ENCODE peak calls at places on chromosomes 2 and 18, in five cellular contexts. One of them, this sample, is unnamed.

GRCh38 chr2:114222331-114222730 is 220.1 kb upstream of the DPP10 start:
- DNase-seq in stomach: no peak
- DNase-seq in Peyer's patch: no peak
- DNase-seq in ovary: no peak
- DNase-seq in IMR-90: no peak
- DNase-seq in this sample: no peak

GRCh38 chr2:99725810-99726209 is 236.0 kb upstream of the REV1 start:
- DNase-seq in stomach: no peak
- DNase-seq in Peyer's patch: no peak
- DNase-seq in ovary: no peak
- DNase-seq in IMR-90: peak; percentile 28
- DNase-seq in this sample: no peak

GRCh38 chr2:24259316-24259715 is 84.5 kb downstream of the FAM228A start:
- DNase-seq in stomach: no peak
- DNase-seq in Peyer's patch: no peak
- DNase-seq in ovary: no peak
- DNase-seq in IMR-90: no peak
- DNase-seq in this sample: no peak

GRCh38 chr2:20212459-20212870 is 12.5 kb downstream of the SDC1 start:
- DNase-seq in stomach: no peak
- DNase-seq in Peyer's patch: no peak
- DNase-seq in ovary: peak; percentile 45
- DNase-seq in IMR-90: peak; percentile 51
- DNase-seq in this sample: peak; percentile 36

GRCh38 chr2:85794491-85795121 is 40.8 kb downstream of the ATOH8 start:
- DNase-seq in stomach: no peak
- DNase-seq in Peyer's patch: no peak
- DNase-seq in ovary: peak; percentile 50
- DNase-seq in IMR-90: no peak
- DNase-seq in this sample: no peak

GRCh38 chr2:229586746-229587705 is 127.3 kb downstream of the DNER start:
- DNase-seq in stomach: peak; percentile 75
- DNase-seq in Peyer's patch: peak; percentile 23
- DNase-seq in ovary: peak; percentile 79
- DNase-seq in IMR-90: peak; percentile 60
- DNase-seq in this sample: peak; percentile 77

GRCh38 chr2:160390544-160391258 is 102.9 kb downstream of the RBMS1 start:
- DNase-seq in stomach: no peak
- DNase-seq in Peyer's patch: no peak
- DNase-seq in ovary: no peak
- DNase-seq in IMR-90: peak; percentile 76
- DNase-seq in this sample: no peak

GRCh38 chr2:213561759-213562158 is 277.5 kb downstream of the SPAG16 start:
- DNase-seq in stomach: no peak
- DNase-seq in Peyer's patch: no peak
- DNase-seq in ovary: no peak
- DNase-seq in IMR-90: no peak
- DNase-seq in this sample: no peak

GRCh38 chr18:48777737-48778111 is 173.0 kb downstream of the SMAD7 start:
- DNase-seq in stomach: no peak
- DNase-seq in Peyer's patch: no peak
- DNase-seq in ovary: peak; percentile 34
- DNase-seq in IMR-90: no peak
- DNase-seq in this sample: no peak

GRCh38 chr2:187174582-187174981 is 273.5 kb downstream of the CALCRL start:
- DNase-seq in stomach: no peak
- DNase-seq in Peyer's patch: no peak
- DNase-seq in ovary: no peak
- DNase-seq in IMR-90: no peak
- DNase-seq in this sample: no peak

GRCh38 chr2:111640480-111640879 is 243.5 kb downstream of the ANAPC1 start:
- DNase-seq in stomach: no peak
- DNase-seq in Peyer's patch: no peak
- DNase-seq in ovary: no peak
- DNase-seq in IMR-90: no peak
- DNase-seq in this sample: no peak

GRCh38 chr2:108893277-108893676 is 95.7 kb downstream of the EDAR start:
- DNase-seq in stomach: no peak
- DNase-seq in Peyer's patch: no peak
- DNase-seq in ovary: no peak
- DNase-seq in IMR-90: no peak
- DNase-seq in this sample: no peak

GRCh38 chr18:35941299-35941698 is 31.2 kb upstream of the RMP24 start:
- DNase-seq in stomach: no peak
- DNase-seq in Peyer's patch: no peak
- DNase-seq in ovary: no peak
- DNase-seq in IMR-90: no peak
- DNase-seq in this sample: no peak

GRCh38 chr18:50620319-50620718 is 60.4 kb downstream of the MAPK4 start:
- DNase-seq in stomach: no peak
- DNase-seq in Peyer's patch: no peak
- DNase-seq in ovary: no peak
- DNase-seq in IMR-90: no peak
- DNase-seq in this sample: no peak

GRCh38 chr2:228433706-228434105 is 252.2 kb upstream of the SPHKAP start:
- DNase-seq in stomach: no peak
- DNase-seq in Peyer's patch: no peak
- DNase-seq in ovary: no peak
- DNase-seq in IMR-90: no peak
- DNase-seq in this sample: no peak

GRCh38 chr2:190977505-190977904 is 36.5 kb downstream of the STAT1 start:
- DNase-seq in stomach: no peak
- DNase-seq in Peyer's patch: no peak
- DNase-seq in ovary: no peak
- DNase-seq in IMR-90: no peak
- DNase-seq in this sample: no peak
- TF ChIP-seq POLR2A in stomach: no peak
- TF ChIP-seq POLR2A in Peyer's patch: no peak
- TF ChIP-seq POLR2A in ovary: no peak
- TF ChIP-seq POLR2A in IMR-90: no peak
- TF ChIP-seq POLR2A in this sample: no peak

DNA sequence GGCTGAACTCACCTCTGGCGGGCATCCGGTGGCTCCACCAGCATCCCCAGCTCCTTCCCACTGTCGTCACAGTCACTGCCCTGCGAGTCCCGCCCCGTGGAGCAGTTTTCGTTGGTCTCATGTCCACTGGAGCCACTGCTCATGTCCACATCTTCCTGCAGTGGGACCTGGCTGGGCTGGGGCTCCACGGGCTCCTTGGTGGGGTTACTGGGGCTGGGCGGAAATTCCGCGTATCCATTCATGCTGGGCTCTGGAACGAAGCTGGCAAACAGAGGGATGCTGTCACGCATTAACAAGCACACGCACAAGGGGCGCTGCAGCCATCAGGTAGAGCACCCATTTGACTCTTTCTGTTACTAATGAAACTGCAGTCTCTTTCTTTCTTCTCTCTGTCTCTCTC is 10.7 kb downstream of the PER2 start:
- DNase-seq in stomach: no peak
- DNase-seq in Peyer's patch: no peak
- DNase-seq in ovary: no peak
- DNase-seq in IMR-90: no peak
- DNase-seq in this sample: peak; percentile 27
- TF ChIP-seq CTCF in stomach: no peak
- TF ChIP-seq CTCF in Peyer's patch: no peak
- TF ChIP-seq CTCF in ovary: no peak
- TF ChIP-seq CTCF in IMR-90: no peak
- TF ChIP-seq CTCF in this sample: no peak

DNA sequence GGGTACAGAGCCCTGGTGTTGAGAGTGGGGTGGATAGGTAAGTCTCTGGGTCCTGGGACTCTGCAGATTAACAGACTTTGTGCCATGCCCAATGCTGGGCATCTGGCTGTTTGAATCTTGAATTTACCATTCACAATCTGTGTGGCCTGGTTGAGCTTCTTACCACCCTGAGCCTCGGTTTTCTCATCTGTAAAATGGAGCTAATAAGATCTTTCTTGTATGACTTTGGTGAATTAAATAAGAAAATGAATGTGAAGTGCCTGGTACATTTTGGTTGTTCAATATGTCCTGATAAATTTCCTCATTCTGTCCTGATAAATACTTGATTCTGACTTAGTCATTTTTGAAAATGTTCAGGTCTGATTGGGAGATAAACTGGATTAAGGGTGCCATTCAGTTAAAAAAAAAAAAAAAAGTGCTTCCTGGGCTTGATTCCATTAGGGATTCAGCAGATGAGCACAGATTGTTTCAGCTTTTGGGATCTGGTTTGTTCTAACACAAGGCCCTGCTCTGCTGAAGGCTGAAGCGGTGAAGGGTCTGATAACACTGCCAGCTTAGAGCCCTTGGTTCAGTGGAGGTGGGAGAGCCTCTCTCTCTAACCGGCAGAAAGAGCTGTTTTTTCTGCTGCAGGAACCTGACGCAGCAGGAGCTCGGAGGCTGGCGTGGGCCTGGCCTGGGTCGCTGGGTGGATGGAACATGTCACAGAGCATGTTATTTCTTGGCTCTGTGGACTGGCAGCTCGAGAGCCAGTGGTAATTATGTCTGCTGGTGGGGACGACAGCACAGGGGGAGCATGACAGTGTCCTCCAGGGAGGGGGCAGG is 84.5 kb upstream of the MCFD2 start:
- DNase-seq in stomach: no peak
- DNase-seq in Peyer's patch: no peak
- DNase-seq in ovary: no peak
- DNase-seq in IMR-90: no peak
- DNase-seq in this sample: no peak
- TF ChIP-seq POLR2A in stomach: no peak
- TF ChIP-seq POLR2A in Peyer's patch: no peak
- TF ChIP-seq POLR2A in ovary: no peak
- TF ChIP-seq POLR2A in IMR-90: no peak
- TF ChIP-seq POLR2A in this sample: no peak

DNA sequence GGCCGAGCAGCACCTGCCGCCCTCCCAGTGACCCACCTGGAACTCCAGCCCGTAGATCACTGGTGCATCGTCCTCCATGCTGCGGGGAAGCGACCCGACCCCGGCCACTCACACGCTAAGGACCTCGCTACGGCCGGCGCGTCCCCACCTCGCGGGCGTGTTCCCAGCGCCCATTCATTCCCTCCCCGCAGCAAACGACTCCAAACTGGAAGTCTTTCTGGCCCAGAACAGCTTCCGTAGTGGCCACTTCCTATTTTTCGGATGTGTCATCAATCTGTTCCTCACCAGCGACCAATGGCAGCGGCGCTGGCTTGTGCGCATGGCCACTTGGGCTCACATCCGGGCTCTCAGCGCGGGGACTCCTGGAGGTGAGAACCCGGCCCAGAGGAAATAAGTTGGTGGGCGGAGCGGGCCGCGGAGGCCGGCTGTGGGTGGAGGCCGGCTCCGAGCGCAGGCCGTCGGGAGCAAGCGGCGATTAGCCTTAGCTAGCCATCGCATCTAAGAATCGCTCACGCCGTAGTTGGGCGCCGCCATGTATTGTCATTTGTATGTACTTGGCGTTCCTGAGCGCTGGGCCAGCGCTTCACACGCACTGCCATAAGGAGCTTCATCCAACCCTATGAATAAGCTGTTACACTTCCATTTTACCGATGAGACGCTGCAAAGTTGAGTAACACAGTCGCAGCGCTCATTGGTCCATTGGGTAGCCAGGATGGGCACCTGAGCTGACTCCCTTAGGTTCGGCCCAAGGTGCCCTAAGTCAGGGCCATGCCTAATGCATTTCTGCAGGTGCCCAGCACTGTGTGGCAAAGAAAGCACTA is at the start of gene EIPR1:
- DNase-seq in stomach: peak; percentile 99
- DNase-seq in Peyer's patch: peak; percentile 98
- DNase-seq in ovary: peak; percentile 96
- DNase-seq in IMR-90: peak; percentile 98
- DNase-seq in this sample: peak; percentile 97
- TF ChIP-seq CTCF in stomach: no peak
- TF ChIP-seq CTCF in Peyer's patch: peak; percentile 41
- TF ChIP-seq CTCF in ovary: peak; percentile 19
- TF ChIP-seq CTCF in IMR-90: no peak
- TF ChIP-seq CTCF in this sample: no peak

DNA sequence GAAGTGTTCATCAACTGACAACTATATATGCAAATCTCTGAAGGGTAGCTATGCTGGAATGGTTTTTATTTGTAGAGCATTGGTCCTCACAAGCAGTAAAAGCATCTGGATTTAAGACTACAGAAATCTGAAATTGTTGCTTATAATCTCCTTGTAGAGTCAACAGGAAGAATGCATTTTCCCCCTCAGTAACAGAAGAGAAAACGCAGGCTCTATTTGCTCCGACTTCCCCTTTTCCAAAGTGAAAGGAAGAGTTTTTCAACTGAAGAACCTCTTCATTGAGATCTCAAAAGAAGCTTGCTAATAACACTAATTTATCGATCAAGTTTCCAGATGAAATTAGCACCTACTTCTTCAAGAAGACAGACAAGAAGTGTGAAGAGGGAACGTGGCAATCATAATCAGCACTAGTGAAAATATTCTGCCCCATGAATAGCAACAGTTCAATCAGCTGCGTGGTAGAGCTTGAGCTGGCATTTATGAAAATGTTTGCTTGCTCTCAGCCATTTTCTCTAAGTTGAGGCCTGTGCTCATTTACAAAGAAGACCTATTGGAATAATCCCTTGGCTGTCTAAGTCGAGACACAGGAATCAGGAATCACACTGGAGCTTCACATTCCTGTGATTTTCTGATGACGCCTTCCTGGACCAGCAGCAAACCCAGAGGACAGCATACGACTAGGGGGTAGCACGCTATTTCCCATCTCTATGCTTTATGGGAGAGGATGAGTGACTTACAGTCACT is 43.7 kb downstream of the TGIF1 start:
- DNase-seq in stomach: no peak
- DNase-seq in Peyer's patch: no peak
- DNase-seq in ovary: no peak
- DNase-seq in IMR-90: no peak
- DNase-seq in this sample: no peak
- TF ChIP-seq POLR2A in stomach: no peak
- TF ChIP-seq POLR2A in Peyer's patch: no peak
- TF ChIP-seq POLR2A in ovary: no peak
- TF ChIP-seq POLR2A in IMR-90: no peak
- TF ChIP-seq POLR2A in this sample: no peak

GRCh38 chr2:212142616-212143015 is 396.0 kb downstream of the ERBB4 start:
- DNase-seq in stomach: no peak
- DNase-seq in Peyer's patch: no peak
- DNase-seq in ovary: no peak
- DNase-seq in IMR-90: peak; percentile 0
- DNase-seq in this sample: no peak

GRCh38 chr2:212145111-212145510 is 393.5 kb downstream of the ERBB4 start:
- DNase-seq in stomach: no peak
- DNase-seq in Peyer's patch: no peak
- DNase-seq in ovary: no peak
- DNase-seq in IMR-90: peak; percentile 60
- DNase-seq in this sample: no peak

GRCh38 chr2:212153923-212154322 is 384.7 kb downstream of the ERBB4 start:
- DNase-seq in stomach: no peak
- DNase-seq in Peyer's patch: no peak
- DNase-seq in ovary: no peak
- DNase-seq in IMR-90: no peak
- DNase-seq in this sample: no peak

GRCh38 chr2:212147921-212148513 is 390.6 kb downstream of the ERBB4 start:
- DNase-seq in stomach: no peak
- DNase-seq in Peyer's patch: no peak
- DNase-seq in ovary: no peak
- DNase-seq in IMR-90: peak; percentile 1
- DNase-seq in this sample: no peak
- TF ChIP-seq CTCF in stomach: peak; percentile 7
- TF ChIP-seq CTCF in Peyer's patch: peak; percentile 25
- TF ChIP-seq CTCF in ovary: no peak
- TF ChIP-seq CTCF in IMR-90: peak; percentile 44
- TF ChIP-seq CTCF in this sample: peak; percentile 53

GRCh38 chr2:70248145-70248809 is at the start of gene TIA1:
- DNase-seq in stomach: peak; percentile 100
- DNase-seq in Peyer's patch: peak; percentile 97
- DNase-seq in ovary: peak; percentile 97
- DNase-seq in IMR-90: peak; percentile 97
- DNase-seq in this sample: peak; percentile 98
- TF ChIP-seq POLR2A in stomach: no peak
- TF ChIP-seq POLR2A in Peyer's patch: peak; percentile 87
- TF ChIP-seq POLR2A in ovary: peak; percentile 65
- TF ChIP-seq POLR2A in IMR-90: peak; percentile 95
- TF ChIP-seq POLR2A in this sample: peak; percentile 81